ENCODE peak calls at places on chromosomes 12 and 14, in six cellular contexts. B is HCT116, I is H1, J is GM12878, T is HepG2, P is K562. W is an unnamed sample.

GRCh38 chr14:76227450-76228050 is 75.8 kb downstream of the GPATCH2L start:
- DNase-seq in P (no peak), I (no peak), B (no peak), T (no peak), J (no peak), W (no peak)

GRCh38 chr12:129927316-129927900 is 23.6 kb upstream of the TMEM132D start:
- DNase-seq in T (no peak), I (no peak), J (no peak), B (no peak), P (no peak), W (no peak)

GRCh38 chr12:121893901-121894540 is 5.4 kb downstream of the PSMD9 start:
- DNase-seq in B (no peak), T (peak; percentile 69), I (no peak), J (no peak), P (no peak), W (no peak)

GRCh38 chr14:45838597-45838996 is 585.6 kb upstream of the MIS18BP1 start:
- DNase-seq in T (no peak), J (peak; percentile 11), I (no peak), B (no peak), P (no peak), W (no peak)

GRCh38 chr12:42426733-42427132 is 100.8 kb downstream of the PPHLN1 start:
- DNase-seq in B (peak; percentile 49), P (peak; percentile 54), T (no peak), I (no peak), J (no peak), W (peak; percentile 15)

GRCh38 chr12:96211989-96212388 is 17.8 kb downstream of the ELK3 start:
- DNase-seq in T (no peak), I (no peak), J (no peak), P (no peak), B (no peak), W (no peak)

GRCh38 chr14:98906123-98906995 is 365.6 kb downstream of the BCL11B start:
- DNase-seq in P (no peak), I (no peak), T (peak; percentile 3), B (peak; percentile 33), J (no peak), W (no peak)

GRCh38 chr12:13961983-13962382 is 19.4 kb downstream of the GRIN2B start:
- DNase-seq in J (no peak), I (no peak), B (no peak), P (no peak), T (no peak), W (no peak)

GRCh38 chr14:41498959-41499358 is 107.7 kb upstream of the LRFN5 start:
- DNase-seq in I (no peak), T (no peak), P (no peak), B (no peak), J (no peak), W (no peak)

GRCh38 chr12:40336573-40337199 is 111.9 kb downstream of the LRRK2 start:
- DNase-seq in B (no peak), P (peak; percentile 22), I (no peak), T (peak; percentile 2), J (no peak), W (no peak)

GRCh38 chr12:51827925-51828818 is 20.3 kb downstream of the FIGNL2 start:
- DNase-seq in B (no peak), I (no peak), P (peak; percentile 31), T (no peak), J (no peak), W (no peak)

GRCh38 chr12:115451151-115451784 is 767.3 kb upstream of the TBX3 start:
- DNase-seq in I (no peak), T (no peak), P (no peak), J (no peak), B (no peak), W (no peak)

GRCh38 chr12:4216542-4216927 is 57.0 kb upstream of the CCND2 start:
- DNase-seq in J (no peak), T (no peak), B (no peak), P (no peak), I (no peak), W (no peak)

DNA sequence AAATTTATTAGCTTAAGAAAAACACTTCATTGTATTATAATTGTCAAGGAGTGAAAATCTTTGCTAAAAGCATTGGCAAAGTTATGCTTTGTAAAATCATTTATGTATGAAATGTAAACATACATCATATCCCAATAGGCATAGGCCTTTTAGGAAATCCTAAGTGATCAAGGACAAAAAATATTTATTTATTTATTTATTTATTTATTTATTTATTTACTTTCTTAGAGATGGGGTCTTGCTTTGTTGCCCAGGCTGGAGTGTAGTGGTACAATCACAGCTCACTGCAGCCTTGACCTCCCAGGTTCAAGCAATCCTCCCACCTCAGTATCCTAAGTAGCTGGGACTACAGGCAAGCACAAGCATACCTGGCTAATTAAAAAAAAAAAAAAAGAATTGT is 32.0 kb upstream of the DLGAP5 start:
- DNase-seq in P (no peak), T (no peak), B (no peak), I (no peak), J (no peak), W (no peak)
- TF ChIP-seq ZNF274 in P (no peak), T (no peak), B (no peak), I (no peak), J (no peak), W (no peak)

GRCh38 chr12:64999157-64999425 is 122.0 kb downstream of the WIF1 start:
- DNase-seq in T (no peak), P (no peak), J (no peak), I (no peak), B (no peak), W (no peak)
- H3K4me3 ChIP-seq in T (no peak overlapping the region), P (no peak overlapping the region), J (no peak overlapping the region), I (no peak overlapping the region), B (no peak overlapping the region), W (no peak overlapping the region)

GRCh38 chr14:106276326-106277267 is 750.2 kb downstream of the TMEM121 start:
- DNase-seq in I (no peak), P (no peak), J (no peak), T (no peak), B (no peak), W (no peak)

GRCh38 chr14:106277503-106277902 is 751.1 kb downstream of the TMEM121 start:
- DNase-seq in T (peak; percentile 4), B (no peak), I (no peak), J (no peak), P (peak; percentile 49), W (peak; percentile 6)
- TF ChIP-seq ZNF274 in T (no peak), B (no peak), I (no peak), J (no peak), P (no peak), W (no peak)

DNA sequence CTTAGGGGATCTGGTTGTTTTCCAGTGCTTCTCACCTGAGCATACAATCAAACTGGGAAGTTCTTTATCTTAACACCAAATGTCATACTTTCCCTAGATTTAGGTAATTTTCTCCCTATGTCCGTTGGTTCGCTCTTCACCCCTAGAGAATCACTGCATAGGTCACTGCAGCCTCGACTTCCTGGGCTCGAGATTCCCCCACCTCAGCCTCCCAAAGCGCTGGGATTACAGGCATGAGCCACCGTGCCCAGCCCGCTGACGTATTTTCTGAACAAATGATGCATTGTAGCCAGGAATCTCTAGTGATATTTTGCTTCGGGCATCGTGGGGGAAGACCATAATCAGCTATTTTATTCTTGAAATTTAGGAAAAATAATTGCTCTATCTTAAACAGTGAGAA is 1.1 kb upstream of the RPL41 start:
- DNase-seq in P (no peak), J (no peak), I (no peak), B (no peak), T (no peak), W (no peak)
- H3K4me3 ChIP-seq in P (no peak overlapping the region), J (peak overlapping the region; percentile 90), I (peak overlapping the region; percentile 85), B (peak overlapping the region; percentile 82), T (peak overlapping the region; percentile 69), W (peak overlapping the region; percentile 91)

GRCh38 chr12:15794196-15794595 is 5.0 kb upstream of the EPS8 start:
- DNase-seq in B (no peak), P (no peak), I (no peak), J (no peak), T (no peak), W (no peak)

GRCh38 chr12:15787801-15788200 is 1.4 kb downstream of the EPS8 start:
- DNase-seq in J (no peak), I (no peak), B (no peak), P (no peak), T (no peak), W (no peak)

GRCh38 chr12:15789215-15790171 is at the start of gene EPS8:
- DNase-seq in I (peak; percentile 98), J (peak; percentile 50), T (peak; percentile 83), B (peak; percentile 74), P (no peak), W (peak; percentile 98)

GRCh38 chr12:15783288-15783687 is 5.9 kb downstream of the EPS8 start:
- DNase-seq in J (no peak), T (no peak), P (no peak), I (no peak), B (no peak), W (no peak)

GRCh38 chr12:15788266-15789214 is 648 bp downstream of the EPS8 start:
- DNase-seq in J (peak; percentile 28), P (peak; percentile 5), I (no peak), T (peak; percentile 48), B (peak; percentile 34), W (peak; percentile 64)
- TF ChIP-seq ZNF274 in J (no peak), P (no peak), I (no peak), T (no peak), B (no peak), W (no peak)

W was measured in NT2/D1.